ENCODE peak calls at places on chromosomes 12 and 14, in five cellular contexts. One of them, this sample, is unnamed.

GRCh38 chr14:104121142-104121541 is 17.2 kb upstream of the KIF26A start:
- DNase-seq in mesendoderm: no peak
- DNase-seq in Karpas-422: no peak
- DNase-seq in HL-60: no peak
- DNase-seq in A549: no peak
- DNase-seq in this sample: no peak

GRCh38 chr14:86333506-86333905 is 803.6 kb downstream of the FLRT2 start:
- DNase-seq in Karpas-422: no peak
- DNase-seq in mesendoderm: no peak
- DNase-seq in HL-60: no peak
- DNase-seq in A549: no peak
- DNase-seq in this sample: no peak

GRCh38 chr12:2092890-2093289 is 40.1 kb downstream of the CACNA1C start:
- DNase-seq in mesendoderm: peak; percentile 11
- DNase-seq in HL-60: no peak
- DNase-seq in Karpas-422: no peak
- DNase-seq in A549: no peak
- DNase-seq in this sample: no peak

GRCh38 chr12:31228811-31229792 is 96.8 kb downstream of the SINHCAF start:
- DNase-seq in Karpas-422: no peak
- DNase-seq in A549: no peak
- DNase-seq in HL-60: no peak
- DNase-seq in mesendoderm: no peak
- DNase-seq in this sample: no peak

GRCh38 chr12:18261273-18261672 is at the start of gene PIK3C2G:
- DNase-seq in mesendoderm: no peak
- DNase-seq in HL-60: no peak
- DNase-seq in A549: no peak
- DNase-seq in Karpas-422: no peak
- DNase-seq in this sample: peak; percentile 22

GRCh38 chr14:105063041-105063440 is 2.2 kb downstream of the GPR132 start:
- DNase-seq in HL-60: no peak
- DNase-seq in mesendoderm: no peak
- DNase-seq in A549: no peak
- DNase-seq in Karpas-422: no peak
- DNase-seq in this sample: no peak

GRCh38 chr12:15151141-15152091 is 69.8 kb downstream of the RERG start:
- DNase-seq in mesendoderm: peak; percentile 24
- DNase-seq in A549: no peak
- DNase-seq in HL-60: no peak
- DNase-seq in Karpas-422: peak; percentile 42
- DNase-seq in this sample: no peak

GRCh38 chr12:38771871-38772270 is 133.5 kb downstream of the CPNE8 start:
- DNase-seq in Karpas-422: no peak
- DNase-seq in HL-60: no peak
- DNase-seq in A549: no peak
- DNase-seq in mesendoderm: no peak
- DNase-seq in this sample: no peak

GRCh38 chr12:3168775-3169221 is 91.6 kb downstream of the TSPAN9 start:
- DNase-seq in mesendoderm: peak; percentile 76
- DNase-seq in HL-60: no peak
- DNase-seq in Karpas-422: no peak
- DNase-seq in A549: peak; percentile 86
- DNase-seq in this sample: peak; percentile 83

GRCh38 chr14:20551606-20552005 is 9.2 kb downstream of the RNASE9 start:
- DNase-seq in Karpas-422: no peak
- DNase-seq in HL-60: no peak
- DNase-seq in mesendoderm: no peak
- DNase-seq in A549: no peak
- DNase-seq in this sample: no peak

GRCh38 chr12:119614705-119615104 is 21.1 kb downstream of the TMEM233 start:
- DNase-seq in HL-60: no peak
- DNase-seq in A549: no peak
- DNase-seq in Karpas-422: no peak
- DNase-seq in mesendoderm: no peak
- DNase-seq in this sample: no peak

GRCh38 chr14:74459289-74459946 is 33.4 kb upstream of the SYNDIG1L start:
- DNase-seq in A549: peak; percentile 51
- DNase-seq in mesendoderm: peak; percentile 69
- DNase-seq in Karpas-422: peak; percentile 79
- DNase-seq in HL-60: peak; percentile 9
- DNase-seq in this sample: no peak

GRCh38 chr12:88448337-88448944 is 131.8 kb downstream of the KITLG start:
- DNase-seq in HL-60: no peak
- DNase-seq in mesendoderm: peak; percentile 21
- DNase-seq in A549: no peak
- DNase-seq in Karpas-422: no peak
- DNase-seq in this sample: no peak

GRCh38 chr14:35406811-35407630 is 2.5 kb upstream of the NFKBIA start:
- DNase-seq in Karpas-422: peak; percentile 84
- DNase-seq in mesendoderm: peak; percentile 82
- DNase-seq in HL-60: peak; percentile 61
- DNase-seq in A549: peak; percentile 86
- DNase-seq in this sample: no peak

GRCh38 chr12:60263146-60263545 is 667.3 kb downstream of the SLC16A7 start:
- DNase-seq in Karpas-422: no peak
- DNase-seq in mesendoderm: no peak
- DNase-seq in A549: no peak
- DNase-seq in HL-60: no peak
- DNase-seq in this sample: no peak

GRCh38 chr12:16587110-16587453 is 18.9 kb downstream of the LMO3 start:
- DNase-seq in mesendoderm: no peak
- DNase-seq in A549: no peak
- DNase-seq in HL-60: no peak
- DNase-seq in Karpas-422: no peak
- DNase-seq in this sample: no peak

GRCh38 chr14:25800841-25801240 is 750.9 kb upstream of the STXBP6 start:
- DNase-seq in HL-60: no peak
- DNase-seq in mesendoderm: no peak
- DNase-seq in A549: no peak
- DNase-seq in Karpas-422: no peak
- DNase-seq in this sample: no peak

GRCh38 chr12:68340404-68341270 is 8.5 kb upstream of the MDM1 start:
- DNase-seq in Karpas-422: no peak
- DNase-seq in mesendoderm: no peak
- DNase-seq in A549: no peak
- DNase-seq in HL-60: no peak
- DNase-seq in this sample: no peak

GRCh38 chr14:87131879-87132278 is 861.1 kb downstream of the GALC start:
- DNase-seq in A549: no peak
- DNase-seq in HL-60: no peak
- DNase-seq in Karpas-422: peak; percentile 98
- DNase-seq in mesendoderm: peak; percentile 63
- DNase-seq in this sample: peak; percentile 91

GRCh38 chr14:90406384-90406798 is 9.6 kb downstream of the CALM1 start:
- DNase-seq in HL-60: no peak
- DNase-seq in mesendoderm: no peak
- DNase-seq in A549: no peak
- DNase-seq in Karpas-422: no peak
- DNase-seq in this sample: no peak

GRCh38 chr14:55277972-55278740 is 6.9 kb downstream of the FBXO34 start:
- DNase-seq in Karpas-422: peak; percentile 66
- DNase-seq in A549: no peak
- DNase-seq in HL-60: peak; percentile 34
- DNase-seq in mesendoderm: no peak
- DNase-seq in this sample: no peak

GRCh38 chr12:20528208-20528607 is 159.9 kb downstream of the PDE3A start:
- DNase-seq in HL-60: no peak
- DNase-seq in Karpas-422: no peak
- DNase-seq in mesendoderm: peak; percentile 12
- DNase-seq in A549: peak; percentile 44
- DNase-seq in this sample: no peak
- H3K27ac ChIP-seq in HL-60: no peak overlapping the region
- H3K27ac ChIP-seq in Karpas-422: no peak overlapping the region
- H3K27ac ChIP-seq in mesendoderm: no peak overlapping the region
- H3K27ac ChIP-seq in A549: peak overlapping the region; percentile 95
- H3K27ac ChIP-seq in this sample: no peak overlapping the region

DNA sequence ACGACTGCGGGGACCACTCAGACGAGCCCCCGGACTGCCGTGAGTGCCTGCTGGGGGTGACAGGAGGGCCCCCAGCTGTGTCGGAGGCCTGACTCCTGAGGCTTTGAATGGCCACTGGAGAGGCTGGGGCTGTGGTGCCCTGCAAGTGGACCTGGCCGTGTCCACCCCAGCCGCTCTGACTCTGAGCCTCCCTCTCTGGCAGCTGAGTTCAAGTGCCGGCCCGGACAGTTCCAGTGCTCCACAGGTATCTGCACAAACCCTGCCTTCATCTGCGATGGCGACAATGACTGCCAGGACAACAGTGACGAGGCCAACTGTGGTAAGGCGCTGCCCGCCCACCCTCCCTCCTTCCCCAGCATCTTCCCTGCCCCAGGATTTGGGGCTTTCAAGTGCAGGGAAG is 16.1 kb upstream of the NXPH4 start:
- DNase-seq in A549: no peak
- DNase-seq in HL-60: no peak
- DNase-seq in Karpas-422: no peak
- DNase-seq in mesendoderm: no peak
- DNase-seq in this sample: no peak
- H3K27ac ChIP-seq in A549: no peak overlapping the region
- H3K27ac ChIP-seq in HL-60: no peak overlapping the region
- H3K27ac ChIP-seq in Karpas-422: no peak overlapping the region
- H3K27ac ChIP-seq in mesendoderm: no peak overlapping the region
- H3K27ac ChIP-seq in this sample: no peak overlapping the region

GRCh38 chr12:111386891-111387290 is 18.0 kb upstream of the PHETA1 start:
- DNase-seq in HL-60: no peak
- DNase-seq in Karpas-422: no peak
- DNase-seq in mesendoderm: no peak
- DNase-seq in A549: no peak
- DNase-seq in this sample: no peak
- H3K27ac ChIP-seq in HL-60: no peak overlapping the region
- H3K27ac ChIP-seq in Karpas-422: no peak overlapping the region
- H3K27ac ChIP-seq in mesendoderm: no peak overlapping the region
- H3K27ac ChIP-seq in A549: no peak overlapping the region
- H3K27ac ChIP-seq in this sample: no peak overlapping the region

GRCh38 chr12:27588786-27589185 is 64.8 kb downstream of the PPFIBP1 start:
- DNase-seq in HL-60: no peak
- DNase-seq in mesendoderm: peak; percentile 29
- DNase-seq in Karpas-422: no peak
- DNase-seq in A549: no peak
- DNase-seq in this sample: no peak

GRCh38 chr12:27585739-27586265 is 61.8 kb downstream of the PPFIBP1 start:
- DNase-seq in HL-60: no peak
- DNase-seq in Karpas-422: no peak
- DNase-seq in mesendoderm: no peak
- DNase-seq in A549: no peak
- DNase-seq in this sample: no peak

GRCh38 chr12:27583057-27583797 is 59.2 kb downstream of the PPFIBP1 start:
- DNase-seq in Karpas-422: no peak
- DNase-seq in mesendoderm: no peak
- DNase-seq in A549: no peak
- DNase-seq in HL-60: no peak
- DNase-seq in this sample: no peak

GRCh38 chr12:27580561-27581330 is 56.7 kb downstream of the PPFIBP1 start:
- DNase-seq in A549: no peak
- DNase-seq in mesendoderm: no peak
- DNase-seq in Karpas-422: no peak
- DNase-seq in HL-60: no peak
- DNase-seq in this sample: peak; percentile 75

GRCh38 chr12:27583981-27584380 is 60.0 kb downstream of the PPFIBP1 start:
- DNase-seq in A549: no peak
- DNase-seq in mesendoderm: no peak
- DNase-seq in HL-60: no peak
- DNase-seq in Karpas-422: no peak
- DNase-seq in this sample: no peak
- H3K27ac ChIP-seq in A549: no peak overlapping the region
- H3K27ac ChIP-seq in mesendoderm: no peak overlapping the region
- H3K27ac ChIP-seq in HL-60: no peak overlapping the region
- H3K27ac ChIP-seq in Karpas-422: no peak overlapping the region
- H3K27ac ChIP-seq in this sample: peak overlapping the region; percentile 82

DNA sequence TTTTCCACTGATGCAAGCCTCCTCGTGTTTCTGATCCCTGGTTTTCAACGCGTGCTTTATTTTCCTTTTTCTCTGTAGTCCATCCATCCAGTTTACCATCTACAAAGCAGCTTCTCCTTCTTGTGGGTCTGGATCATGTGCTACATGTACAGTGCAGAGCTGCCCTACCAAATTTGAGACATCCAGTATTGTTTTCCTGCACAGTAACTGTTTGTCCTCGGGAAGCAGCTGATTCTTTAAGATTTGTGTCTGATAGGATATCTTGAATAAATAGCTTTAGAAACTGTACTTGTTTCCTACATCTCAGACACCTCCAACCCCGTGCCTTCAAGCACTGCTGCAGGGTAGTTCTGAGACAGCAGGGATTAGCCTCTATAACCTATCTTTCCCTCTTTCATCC is 368.1 kb upstream of the FAR2 start:
- DNase-seq in HL-60: no peak
- DNase-seq in mesendoderm: no peak
- DNase-seq in Karpas-422: no peak
- DNase-seq in A549: no peak
- DNase-seq in this sample: no peak
- H3K27ac ChIP-seq in HL-60: no peak overlapping the region
- H3K27ac ChIP-seq in mesendoderm: no peak overlapping the region
- H3K27ac ChIP-seq in Karpas-422: no peak overlapping the region
- H3K27ac ChIP-seq in A549: peak overlapping the region; percentile 57
- H3K27ac ChIP-seq in this sample: no peak overlapping the region

DNA sequence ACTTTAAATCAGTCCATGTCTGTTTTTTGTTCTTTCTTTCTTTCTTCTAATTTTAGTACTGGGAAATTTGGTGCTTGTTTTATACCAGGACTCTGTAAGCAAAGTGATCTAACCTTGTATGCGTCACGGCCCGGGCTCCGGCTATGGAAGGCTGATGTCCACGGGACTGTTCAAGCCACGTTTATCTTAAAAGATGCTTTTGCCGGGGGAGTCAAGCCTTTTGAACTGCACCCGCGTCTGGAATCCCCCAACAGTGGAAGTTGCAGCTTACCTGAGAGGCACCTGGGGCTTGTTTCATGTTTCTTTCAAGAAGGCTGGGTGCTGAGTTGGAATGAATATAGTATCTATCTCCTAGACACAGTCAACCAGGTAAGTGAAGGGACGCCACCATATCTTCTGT is 62.2 kb downstream of the TECPR2 start:
- DNase-seq in A549: no peak
- DNase-seq in HL-60: no peak
- DNase-seq in Karpas-422: no peak
- DNase-seq in mesendoderm: no peak
- DNase-seq in this sample: no peak
- H3K27ac ChIP-seq in A549: no peak overlapping the region
- H3K27ac ChIP-seq in HL-60: no peak overlapping the region
- H3K27ac ChIP-seq in Karpas-422: no peak overlapping the region
- H3K27ac ChIP-seq in mesendoderm: no peak overlapping the region
- H3K27ac ChIP-seq in this sample: no peak overlapping the region

GRCh38 chr12:52243774-52244614 is 11.0 kb downstream of the KRT7 start:
- DNase-seq in Karpas-422: no peak
- DNase-seq in A549: peak; percentile 93
- DNase-seq in HL-60: peak; percentile 57
- DNase-seq in mesendoderm: no peak
- DNase-seq in this sample: peak; percentile 73
- H3K27ac ChIP-seq in Karpas-422: no peak overlapping the region
- H3K27ac ChIP-seq in A549: peak overlapping the region; percentile 92
- H3K27ac ChIP-seq in HL-60: peak overlapping the region; percentile 30
- H3K27ac ChIP-seq in mesendoderm: no peak overlapping the region
- H3K27ac ChIP-seq in this sample: peak overlapping the region; percentile 98

GRCh38 chr14:92144708-92145107 is 22.9 kb downstream of the CPSF2 start:
- DNase-seq in HL-60: no peak
- DNase-seq in mesendoderm: no peak
- DNase-seq in Karpas-422: no peak
- DNase-seq in A549: no peak
- DNase-seq in this sample: no peak

GRCh38 chr14:92143309-92143708 is 21.5 kb downstream of the CPSF2 start:
- DNase-seq in A549: no peak
- DNase-seq in Karpas-422: no peak
- DNase-seq in mesendoderm: no peak
- DNase-seq in HL-60: no peak
- DNase-seq in this sample: no peak

GRCh38 chr14:92143962-92144361 is 22.2 kb downstream of the CPSF2 start:
- DNase-seq in HL-60: no peak
- DNase-seq in mesendoderm: no peak
- DNase-seq in A549: no peak
- DNase-seq in Karpas-422: no peak
- DNase-seq in this sample: no peak
- H3K27ac ChIP-seq in HL-60: no peak overlapping the region
- H3K27ac ChIP-seq in mesendoderm: no peak overlapping the region
- H3K27ac ChIP-seq in A549: no peak overlapping the region
- H3K27ac ChIP-seq in Karpas-422: no peak overlapping the region
- H3K27ac ChIP-seq in this sample: no peak overlapping the region